ENCODE peak calls at places on chromosomes 13 and 19, in ten cellular contexts. U, E, F, R, A, I, N, Y, G and V are unnamed samples.

GRCh38 chr13:113655358-113656014 is 2.5 kb downstream of the ATP4B start:
- DNase-seq in Y (no peak), U (no peak), E (no peak), R (no peak), F (no peak), I (no peak), A (no peak), N (no peak), G (peak; percentile 21), V (no peak)

GRCh38 chr19:17765069-17765618 is 13.9 kb downstream of the FCHO1 start:
- DNase-seq in R (no peak), A (peak; percentile 47), Y (peak; percentile 78), F (peak; percentile 54), U (no peak), N (no peak), G (no peak), I (no peak), E (no peak), V (peak; percentile 71)

GRCh38 chr19:45499196-45500180 is 1.2 kb downstream of the PPM1N start:
- DNase-seq in Y (no peak), E (peak; percentile 23), U (no peak), I (peak; percentile 49), N (peak; percentile 61), A (peak; percentile 45), G (no peak), F (no peak), R (no peak), V (peak; percentile 56)

GRCh38 chr19:41083516-41083915 is 4.7 kb upstream of the CYP2A13 start:
- DNase-seq in U (no peak), Y (no peak), I (peak; percentile 15), N (no peak), A (no peak), G (no peak), R (no peak), E (no peak), F (no peak), V (peak; percentile 54)

GRCh38 chr19:7792286-7792685 is 29.2 kb downstream of the CLEC4M start:
- DNase-seq in E (no peak), R (no peak), F (no peak), U (no peak), N (no peak), I (no peak), Y (no peak), A (no peak), G (peak; percentile 64), V (no peak)

GRCh38 chr13:100526299-100527030 is 62.1 kb downstream of the GGACT start:
- DNase-seq in N (no peak), E (no peak), I (no peak), Y (no peak), F (no peak), R (no peak), G (no peak), U (no peak), A (no peak), V (no peak)

GRCh38 chr13:27857271-27857670 is 62.5 kb upstream of the PDX1 start:
- DNase-seq in Y (no peak), I (no peak), G (no peak), U (no peak), E (no peak), N (no peak), R (no peak), A (no peak), F (no peak), V (no peak)

GRCh38 chr13:24459234-24459633 is 53.3 kb downstream of the PARP4 start:
- DNase-seq in A (no peak), R (no peak), G (no peak), F (no peak), E (no peak), N (no peak), U (peak; percentile 49), I (no peak), Y (no peak), V (no peak)

GRCh38 chr19:37987356-37988332 is 80.6 kb downstream of the SIPA1L3 start:
- DNase-seq in E (no peak), U (no peak), R (no peak), A (no peak), Y (no peak), N (no peak), I (no peak), G (no peak), F (no peak), V (no peak)

GRCh38 chr19:56974554-56975207 is 134.2 kb upstream of the PEG3 start:
- DNase-seq in A (no peak), Y (no peak), R (no peak), G (no peak), F (no peak), E (no peak), N (no peak), U (no peak), I (no peak), V (no peak)

GRCh38 chr13:114237415-114238112 is 2.9 kb downstream of the CDC16 start:
- DNase-seq in Y (no peak), G (no peak), F (no peak), I (no peak), U (no peak), A (no peak), E (no peak), N (no peak), R (no peak), V (no peak)

GRCh38 chr13:32045963-32046785 is 14.6 kb downstream of the FRY start:
- DNase-seq in E (no peak), U (no peak), I (no peak), G (no peak), A (no peak), R (no peak), F (no peak), N (no peak), Y (peak; percentile 80), V (peak; percentile 16)

GRCh38 chr19:35073941-35074340 is 32.4 kb downstream of the HPN start:
- DNase-seq in A (no peak), G (no peak), U (no peak), R (no peak), Y (no peak), N (no peak), F (no peak), E (no peak), I (no peak), V (no peak)

GRCh38 chr13:49629947-49630346 is 1.6 kb downstream of the ARL11 start:
- DNase-seq in A (no peak), N (no peak), U (no peak), F (no peak), Y (no peak), G (no peak), E (no peak), R (no peak), I (no peak), V (peak; percentile 19)

GRCh38 chr13:54799621-54800226 is 1771.1 kb downstream of the OLFM4 start:
- DNase-seq in U (no peak), Y (no peak), G (no peak), I (no peak), E (no peak), F (no peak), A (no peak), N (no peak), R (no peak), V (no peak)

GRCh38 chr13:77448689-77449088 is 86.8 kb upstream of the SCEL start:
- DNase-seq in N (no peak), Y (peak; percentile 52), U (no peak), E (no peak), R (no peak), I (no peak), A (no peak), G (no peak), F (no peak), V (no peak)

GRCh38 chr13:109879338-109879737 is 93.0 kb upstream of the IRS2 start:
- DNase-seq in N (no peak), G (no peak), F (no peak), U (no peak), Y (no peak), A (no peak), E (no peak), R (no peak), I (no peak), V (no peak)

GRCh38 chr13:30520571-30520970 is 54.8 kb upstream of the HMGB1 start:
- DNase-seq in I (no peak), Y (no peak), N (no peak), F (no peak), U (no peak), A (no peak), G (no peak), E (no peak), R (no peak), V (peak; percentile 63)

GRCh38 chr13:57630661-57631606 is 610 bp upstream of the PCDH17 start:
- DNase-seq in U (peak; percentile 72), G (peak; percentile 44), E (peak; percentile 25), F (no peak), R (no peak), N (no peak), A (no peak), I (no peak), Y (peak; percentile 81), V (peak; percentile 78)

GRCh38 chr13:44853641-44854040 is 135.6 kb downstream of the NUFIP1 start:
- DNase-seq in I (no peak), U (no peak), N (no peak), R (no peak), F (no peak), Y (no peak), G (no peak), A (no peak), E (no peak), V (peak; percentile 66)